ENCODE peak calls at places on chromosomes 12 and 14, in ten cellular contexts. U is C1 segment of cervical spinal cord; L is globus pallidus; E is hippocampal formation; M is lung; F is breast epithelium; Y is ELR; D is NCI-H1417; C is activated CD4-positive, alpha-beta T cell treated with anti-CD3 and anti-CD28 coated beads, Interleukin-2, amount 50 U/mL, for 48 hours; R is hypothalamus. H is an unnamed sample.

GRCh38 chr12:2273288-2273687 is 220.5 kb downstream of the CACNA1C start:
- DNase-seq in U (no peak), L (no peak), E (no peak), M (no peak), F (no peak), Y (no peak), D (no peak), C (no peak), R (no peak), H (no peak)

GRCh38 chr14:31864937-31865855 is 211.9 kb upstream of the ARHGAP5 start:
- DNase-seq in U (no peak), L (no peak), E (no peak), M (no peak), F (no peak), Y (no peak), D (no peak), C (no peak), R (no peak), H (no peak)

GRCh38 chr14:73712071-73712506 is 2.1 kb downstream of the PNMA1 start:
- DNase-seq in U (peak), L (no peak), E (no peak), M (no peak), F (no peak), Y (peak), D (no peak), C (no peak), R (no peak), H (no peak)

GRCh38 chr12:115000038-115000437 is 316.1 kb upstream of the TBX3 start:
- DNase-seq in U (no peak), L (no peak), E (no peak), M (no peak), F (no peak), Y (peak), D (peak), C (no peak), R (no peak), H (no peak)

GRCh38 chr12:2890001-2890387 is 697 bp upstream of the TULP3 start:
- DNase-seq in U (no peak), L (no peak), E (no peak), M (no peak), F (no peak), Y (no peak), D (no peak), C (no peak), R (no peak), H (no peak)

GRCh38 chr12:93379432-93380308 is 1.9 kb downstream of the NUDT4 start:
- DNase-seq in U (no peak), L (peak), E (no peak), M (no peak), F (no peak), Y (peak), D (peak), C (no peak), R (no peak), H (no peak)

GRCh38 chr12:34233618-34234017 is 211.3 kb downstream of the ALG10 start:
- DNase-seq in U (no peak), L (no peak), E (no peak), M (no peak), F (no peak), Y (no peak), D (no peak), C (no peak), R (no peak), H (no peak)

GRCh38 chr14:85444685-85445084 is 85.3 kb upstream of the FLRT2 start:
- DNase-seq in U (no peak), L (peak), E (no peak), M (no peak), F (no peak), Y (no peak), D (peak), C (no peak), R (no peak), H (no peak)

GRCh38 chr12:22527999-22528398 is 16.3 kb downstream of the C2CD5 start:
- DNase-seq in U (no peak), L (no peak), E (no peak), M (no peak), F (no peak), Y (peak), D (no peak), C (no peak), R (no peak), H (no peak)

H was measured in stimulated activated naive CD8-positive, alpha-beta T cell treated with anti-CD3 and anti-CD28 coated beads, Interleukin-15, amount 100 ng/mL, for 72 hours.